ENCODE peak calls at places on chromosome 21, in nine cellular contexts. B is transverse colon, Z is ovary, I is H1, P is heart left ventricle, A is HepG2, E is uterus, D is tibial nerve, W is A549. O is an unnamed sample. For H3K4me1, the result is how much of the 10 kb centered on the place peaks cover.

GRCh38 chr21:34907783-34908423 is 141.2 kb downstream of the RUNX1 start:
- DNase-seq in B (no peak), Z (no peak), I (no peak), P (no peak), A (no peak), E (no peak), D (no peak), W (no peak), O (no peak)

GRCh38 chr21:31909153-31909771 is 36.4 kb downstream of the HUNK start:
- DNase-seq in B (no peak), Z (peak), I (no peak), P (no peak), A (no peak), E (no peak), D (no peak), W (no peak), O (no peak)

GRCh38 chr21:33300701-33301631 is 23.8 kb upstream of the IFNAR1 start:
- DNase-seq in B (no peak), Z (no peak), I (no peak), P (peak), A (no peak), E (no peak), D (no peak), W (no peak), O (no peak)

GRCh38 chr21:27515676-27516075 is 548.8 kb upstream of the ADAMTS5 start:
- DNase-seq in B (no peak), Z (no peak), I (no peak), P (no peak), A (no peak), E (no peak), D (no peak), W (no peak), O (no peak)

GRCh38 chr21:25708467-25709065 is 26.1 kb downstream of the ATP5PF start:
- DNase-seq in B (peak), Z (peak), I (no peak), P (peak), A (peak), E (peak), D (peak), W (peak), O (no peak)

GRCh38 chr21:29892379-29892778 is 47.4 kb downstream of the GRIK1 start:
- DNase-seq in B (no peak), Z (no peak), I (no peak), P (no peak), A (no peak), E (no peak), D (no peak), W (no peak), O (no peak)

GRCh38 chr21:35438643-35439404 is 389.7 kb upstream of the RUNX1 start:
- DNase-seq in B (peak), Z (no peak), I (no peak), P (no peak), A (no peak), E (no peak), D (no peak), W (no peak), O (no peak)

GRCh38 chr21:43632373-43632905 is 26.8 kb downstream of the HSF2BP start:
- DNase-seq in B (no peak), Z (no peak), I (no peak), P (no peak), A (no peak), E (no peak), D (no peak), W (no peak), O (no peak)

GRCh38 chr21:31252091-31252490 is 92.0 kb downstream of the TIAM1 start:
- DNase-seq in B (no peak), Z (no peak), I (no peak), P (no peak), A (no peak), E (no peak), D (no peak), W (no peak), O (no peak)

GRCh38 chr21:31914472-31914871 is 41.7 kb downstream of the HUNK start:
- DNase-seq in B (no peak), Z (no peak), I (no peak), P (no peak), A (no peak), E (no peak), D (no peak), W (no peak), O (no peak)

GRCh38 chr21:16241500-16241963 is 511.8 kb downstream of the USP25 start:
- DNase-seq in B (no peak), Z (no peak), I (peak), P (no peak), A (no peak), E (no peak), D (no peak), W (peak), O (no peak)

GRCh38 chr21:42672699-42673458 is 19.5 kb downstream of the PDE9A start:
- DNase-seq in B (no peak), Z (no peak), I (no peak), P (no peak), A (no peak), E (no peak), D (no peak), W (no peak), O (no peak)

GRCh38 chr21:20591294-20591693 is 406.9 kb upstream of the NCAM2 start:
- DNase-seq in B (no peak), Z (no peak), I (no peak), P (no peak), A (no peak), E (no peak), D (no peak), W (no peak), O (no peak)

GRCh38 chr21:43347864-43348766 is 78.8 kb downstream of the SIK1 start:
- DNase-seq in B (no peak), Z (no peak), I (no peak), P (no peak), A (no peak), E (no peak), D (no peak), W (no peak), O (no peak)

GRCh38 chr21:26572668-26573381 is at the start of gene CYYR1:
- DNase-seq in B (no peak), Z (no peak), I (peak), P (peak), A (no peak), E (no peak), D (no peak), W (no peak), O (no peak)

GRCh38 chr21:41283211-41283818 is 33.3 kb upstream of the FAM3B start:
- DNase-seq in B (peak), Z (no peak), I (no peak), P (peak), A (peak), E (peak), D (peak), W (peak), O (no peak)

GRCh38 chr21:41564871-41565281 is 56.9 kb upstream of the TMPRSS2 start:
- DNase-seq in B (peak), Z (no peak), I (no peak), P (no peak), A (peak), E (no peak), D (no peak), W (peak), O (no peak)

GRCh38 chr21:33070921-33071877 is 1.3 kb downstream of the OLIG1 start:
- DNase-seq in B (no peak), Z (no peak), I (no peak), P (no peak), A (no peak), E (no peak), D (no peak), W (peak), O (no peak)

GRCh38 chr21:42576639-42577038 is 63.0 kb downstream of the SLC37A1 start:
- DNase-seq in B (no peak), Z (no peak), I (no peak), P (no peak), A (no peak), E (no peak), D (no peak), W (no peak), O (no peak)

GRCh38 chr21:31683029-31683428 is 23.5 kb downstream of the SOD1 start:
- DNase-seq in B (no peak), Z (no peak), I (no peak), P (no peak), A (no peak), E (no peak), D (no peak), W (no peak), O (no peak)

GRCh38 chr21:41953249-41953830 is 478 bp downstream of the C2CD2 start:
- DNase-seq in B (peak), Z (no peak), I (no peak), P (peak), A (no peak), E (no peak), D (no peak), W (no peak), O (no peak)

GRCh38 chr21:31473685-31474345 is 129.8 kb upstream of the TIAM1 start:
- DNase-seq in B (no peak), Z (no peak), I (no peak), P (no peak), A (no peak), E (no peak), D (no peak), W (no peak), O (no peak)

GRCh38 chr21:32516729-32517649 is 68.3 kb downstream of the TCP10L start:
- DNase-seq in B (no peak), Z (no peak), I (no peak), P (peak), A (no peak), E (peak), D (no peak), W (peak), O (no peak)

GRCh38 chr21:29164330-29164942 is 34.0 kb downstream of the MAP3K7CL start:
- DNase-seq in B (no peak), Z (no peak), I (no peak), P (no peak), A (peak), E (no peak), D (no peak), W (peak), O (no peak)

GRCh38 chr21:16624468-16625102 is 888.3 kb upstream of the CXADR start:
- DNase-seq in B (no peak), Z (no peak), I (no peak), P (no peak), A (no peak), E (no peak), D (no peak), W (no peak), O (no peak)

GRCh38 chr21:35417762-35418161 is 368.7 kb upstream of the RUNX1 start:
- DNase-seq in B (no peak), Z (no peak), I (no peak), P (no peak), A (no peak), E (no peak), D (no peak), W (no peak), O (no peak)

GRCh38 chr21:42846221-42846620 is 33.1 kb downstream of the WDR4 start:
- DNase-seq in B (no peak), Z (peak), I (no peak), P (no peak), A (no peak), E (no peak), D (no peak), W (no peak), O (no peak)

GRCh38 chr21:42269382-42269781 is 45.8 kb downstream of the TFF3 start:
- DNase-seq in B (no peak), Z (no peak), I (no peak), P (no peak), A (no peak), E (no peak), D (no peak), W (no peak), O (no peak)

GRCh38 chr21:33541105-33541711 is 709 bp downstream of the GART start:
- DNase-seq in B (no peak), Z (peak), I (no peak), P (no peak), A (peak), E (no peak), D (no peak), W (peak), O (no peak)

GRCh38 chr21:25171438-25171837 is 435.8 kb downstream of the MRPL39 start:
- DNase-seq in B (no peak), Z (no peak), I (no peak), P (no peak), A (no peak), E (no peak), D (no peak), W (no peak), O (no peak)

GRCh38 chr21:35578831-35579470 is 481.4 kb downstream of the SETD4 start:
- DNase-seq in B (no peak), Z (no peak), I (no peak), P (no peak), A (peak), E (no peak), D (no peak), W (no peak), O (no peak)

GRCh38 chr21:36310016-36310415 is 10.0 kb upstream of the MORC3 start:
- DNase-seq in B (no peak), Z (no peak), I (no peak), P (no peak), A (no peak), E (no peak), D (no peak), W (no peak), O (no peak)

GRCh38 chr21:25732091-25732760 is 2.5 kb downstream of the ATP5PF start:
- DNase-seq in B (no peak), Z (no peak), I (no peak), P (no peak), A (no peak), E (no peak), D (no peak), W (no peak), O (no peak)

GRCh38 chr21:33019885-33020557 is 5.7 kb upstream of the OLIG2 start:
- DNase-seq in B (no peak), Z (no peak), I (no peak), P (no peak), A (no peak), E (no peak), D (no peak), W (no peak), O (no peak)

GRCh38 chr21:28671549-28672195 is 321.0 kb downstream of the LTN1 start:
- DNase-seq in B (no peak), Z (no peak), I (no peak), P (no peak), A (no peak), E (no peak), D (no peak), W (no peak), O (no peak)

GRCh38 chr21:26043891-26044290 is 126.7 kb downstream of the APP start:
- DNase-seq in B (no peak), Z (no peak), I (no peak), P (no peak), A (no peak), E (no peak), D (no peak), W (no peak), O (no peak)

GRCh38 chr21:41800425-41801186 is 33.8 kb upstream of the RIPK4 start:
- DNase-seq in B (no peak), Z (no peak), I (no peak), P (no peak), A (no peak), E (no peak), D (no peak), W (no peak), O (no peak)

GRCh38 chr21:37564341-37564923 is 197.9 kb downstream of the DYRK1A start:
- DNase-seq in B (peak), Z (peak), I (no peak), P (peak), A (peak), E (peak), D (peak), W (peak), O (peak)

GRCh38 chr21:37563641-37564340 is 197.2 kb downstream of the DYRK1A start:
- DNase-seq in B (peak), Z (peak), I (peak), P (peak), A (no peak), E (peak), D (peak), W (peak), O (peak)

GRCh38 chr21:37561506-37561905 is 194.9 kb downstream of the DYRK1A start:
- DNase-seq in B (no peak), Z (no peak), I (no peak), P (no peak), A (no peak), E (no peak), D (no peak), W (no peak), O (no peak)

GRCh38 chr21:37561941-37562919 is 195.7 kb downstream of the DYRK1A start:
- DNase-seq in B (no peak), Z (no peak), I (no peak), P (no peak), A (no peak), E (no peak), D (no peak), W (no peak), O (no peak)

GRCh38 chr21:37562920-37563640 is 196.5 kb downstream of the DYRK1A start:
- DNase-seq in B (peak), Z (peak), I (no peak), P (no peak), A (no peak), E (no peak), D (peak), W (no peak), O (no peak)
- H3K27ac ChIP-seq in B (peak), Z (peak), I (no peak), P (peak), A (no peak), E (peak), D (peak), W (peak), O (peak)

GRCh38 chr21:15037095-15037730 is 27.6 kb downstream of the NRIP1 start:
- DNase-seq in B (no peak), Z (no peak), I (no peak), P (no peak), A (no peak), E (no peak), D (no peak), W (no peak), O (no peak)
- H3K4me1 ChIP-seq in B (under half), Z (under half), I (under half), P (under half), A (under half), E (under half), D (under half), W (under half), O (under half)

GRCh38 chr21:38807987-38808386 is 2.3 kb downstream of the ETS2 start:
- DNase-seq in B (peak), Z (no peak), I (no peak), P (no peak), A (no peak), E (no peak), D (no peak), W (no peak), O (no peak)

GRCh38 chr21:38807481-38807880 is 1.8 kb downstream of the ETS2 start:
- DNase-seq in B (no peak), Z (no peak), I (no peak), P (no peak), A (no peak), E (no peak), D (no peak), W (no peak), O (no peak)

GRCh38 chr21:38810826-38811164 is 5.1 kb downstream of the ETS2 start:
- DNase-seq in B (no peak), Z (no peak), I (no peak), P (no peak), A (no peak), E (no peak), D (no peak), W (no peak), O (no peak)

GRCh38 chr21:38810034-38810825 is 4.5 kb downstream of the ETS2 start:
- DNase-seq in B (no peak), Z (no peak), I (no peak), P (no peak), A (no peak), E (no peak), D (no peak), W (no peak), O (no peak)

DNA sequence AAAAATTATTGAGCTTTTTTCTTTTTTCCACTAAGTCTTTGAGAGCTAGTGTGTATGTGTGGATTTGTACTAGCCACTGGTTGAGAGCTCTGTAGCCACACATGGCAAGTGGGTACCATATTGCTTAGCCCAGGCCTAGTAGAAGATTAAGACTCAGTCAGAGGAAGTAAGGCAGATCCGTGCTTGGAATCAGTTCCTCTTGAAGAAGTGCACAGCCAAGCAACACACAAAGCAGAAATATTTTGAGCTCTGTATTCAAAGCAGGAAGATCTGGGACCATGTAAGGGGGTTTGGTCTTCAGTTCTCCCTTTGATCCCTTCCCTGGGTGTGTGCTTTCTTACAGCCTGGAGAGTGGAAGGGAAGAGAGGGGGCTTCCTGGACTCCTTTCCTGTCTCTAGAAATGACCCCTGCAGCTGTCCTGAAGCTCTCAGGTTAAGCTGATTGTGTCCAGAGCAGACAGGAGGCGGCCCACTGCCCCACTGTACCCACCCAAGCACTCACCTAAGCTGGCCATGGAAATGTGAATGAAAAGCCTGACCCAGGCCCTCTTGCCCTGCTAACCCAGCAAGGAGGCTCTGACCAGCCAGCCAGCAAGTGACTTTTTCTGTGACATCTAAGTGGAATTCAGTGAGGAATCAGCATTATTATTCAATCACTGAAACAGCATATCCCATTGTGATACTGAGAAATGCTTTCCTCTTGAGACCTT is 3.6 kb downstream of the ETS2 start:
- DNase-seq in B (peak), Z (no peak), I (no peak), P (no peak), A (no peak), E (no peak), D (no peak), W (no peak), O (no peak)
- TF ChIP-seq POLR2A in B (peak), Z (no peak), I (no peak), P (no peak), A (no peak), E (no peak), D (no peak), W (no peak), O (no peak)

DNA sequence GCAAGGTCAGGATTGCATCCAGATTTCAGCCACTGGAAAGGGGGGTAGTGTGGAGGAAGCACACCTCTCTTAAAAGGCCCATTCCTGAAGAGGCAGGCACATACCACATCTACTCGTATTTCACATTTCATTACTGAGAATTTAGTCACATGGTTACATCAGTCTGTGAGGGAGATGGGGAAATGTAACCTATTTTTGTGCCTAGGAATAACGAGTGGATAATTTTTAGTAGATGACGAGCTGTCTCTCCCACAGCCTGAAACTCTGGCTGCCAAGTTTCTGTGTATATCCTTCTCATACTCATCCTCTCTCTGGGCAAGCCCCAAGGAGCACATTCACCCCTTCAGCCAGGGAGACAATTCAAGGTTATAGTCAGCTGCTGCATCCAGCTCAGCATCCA is 10.3 kb upstream of the C21orf91 start:
- DNase-seq in B (no peak), Z (no peak), I (no peak), P (no peak), A (no peak), E (no peak), D (no peak), W (no peak), O (no peak)
- H3K27ac ChIP-seq in B (no peak), Z (no peak), I (no peak), P (no peak), A (no peak), E (no peak), D (no peak), W (no peak), O (no peak)

DNA sequence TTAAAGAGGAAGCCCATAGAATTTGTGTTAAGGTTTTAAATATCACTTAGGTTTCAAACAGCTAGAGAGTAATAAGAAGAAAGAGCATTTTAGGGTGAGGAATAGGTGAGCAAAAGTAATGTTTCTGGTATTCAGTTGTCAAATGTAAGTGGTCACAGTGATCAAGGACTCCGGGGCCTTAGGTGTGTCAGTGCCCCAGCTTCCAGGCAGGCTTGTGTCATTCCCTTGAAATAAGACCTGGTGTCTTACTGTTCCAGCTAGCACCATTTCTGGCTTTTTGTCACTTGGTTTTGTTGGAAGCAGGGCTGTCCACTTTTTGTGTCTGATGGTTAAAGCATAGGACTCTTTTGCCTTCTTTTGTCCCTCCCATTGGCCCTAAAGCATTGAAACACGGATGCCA is 69.6 kb downstream of the DYRK1A start:
- DNase-seq in B (no peak), Z (no peak), I (no peak), P (no peak), A (no peak), E (no peak), D (no peak), W (no peak), O (no peak)
- H3K4me1 ChIP-seq in B (under half), Z (under half), I (under half), P (under half), A (under half), E (under half), D (under half), W (under half), O (half or more)

GRCh38 chr21:37520801-37521200 is 154.2 kb downstream of the DYRK1A start:
- DNase-seq in B (no peak), Z (no peak), I (no peak), P (no peak), A (no peak), E (no peak), D (no peak), W (no peak), O (no peak)
- TF ChIP-seq POLR2A in B (no peak), Z (no peak), I (no peak), P (no peak), A (no peak), E (no peak), D (no peak), W (no peak), O (no peak)